ENCODE peak calls at places on chromosome 5, in nine cellular contexts. One of them, this sample, is unnamed.

GRCh38 chr5:23064710-23065109 is 211.6 kb upstream of the CDH12 start:
- DNase-seq in IMR-90: no peak
- DNase-seq in cardiac fibroblast: no peak
- DNase-seq in lung: no peak
- DNase-seq in heart left ventricle: no peak
- DNase-seq in cardiac muscle cell: no peak
- DNase-seq in keratinocyte: no peak
- DNase-seq in neural progenitor cell: no peak
- DNase-seq in NB4: no peak
- DNase-seq in this sample: no peak

GRCh38 chr5:173591300-173591622 is 25.2 kb downstream of the BOD1 start:
- DNase-seq in keratinocyte: no peak
- DNase-seq in lung: no peak
- DNase-seq in NB4: no peak
- DNase-seq in heart left ventricle: no peak
- DNase-seq in IMR-90: no peak
- DNase-seq in cardiac muscle cell: no peak
- DNase-seq in neural progenitor cell: no peak
- DNase-seq in cardiac fibroblast: no peak
- DNase-seq in this sample: no peak

GRCh38 chr5:176780951-176781350 is 29.4 kb upstream of the UNC5A start:
- DNase-seq in cardiac fibroblast: no peak
- DNase-seq in cardiac muscle cell: no peak
- DNase-seq in lung: no peak
- DNase-seq in heart left ventricle: no peak
- DNase-seq in IMR-90: no peak
- DNase-seq in keratinocyte: no peak
- DNase-seq in neural progenitor cell: no peak
- DNase-seq in NB4: no peak
- DNase-seq in this sample: no peak

GRCh38 chr5:165393839-165394238 is 1888.4 kb downstream of the MAT2B start:
- DNase-seq in NB4: peak
- DNase-seq in cardiac muscle cell: no peak
- DNase-seq in cardiac fibroblast: no peak
- DNase-seq in lung: no peak
- DNase-seq in IMR-90: no peak
- DNase-seq in keratinocyte: no peak
- DNase-seq in neural progenitor cell: no peak
- DNase-seq in heart left ventricle: no peak
- DNase-seq in this sample: no peak

GRCh38 chr5:123401320-123401719 is 21.9 kb downstream of the CEP120 start:
- DNase-seq in heart left ventricle: no peak
- DNase-seq in keratinocyte: no peak
- DNase-seq in lung: no peak
- DNase-seq in NB4: no peak
- DNase-seq in cardiac fibroblast: no peak
- DNase-seq in neural progenitor cell: no peak
- DNase-seq in IMR-90: no peak
- DNase-seq in cardiac muscle cell: no peak
- DNase-seq in this sample: no peak

GRCh38 chr5:53399921-53400697 is 80.3 kb upstream of the FST start:
- DNase-seq in IMR-90: no peak
- DNase-seq in lung: no peak
- DNase-seq in heart left ventricle: no peak
- DNase-seq in keratinocyte: no peak
- DNase-seq in cardiac fibroblast: peak
- DNase-seq in NB4: no peak
- DNase-seq in neural progenitor cell: no peak
- DNase-seq in cardiac muscle cell: no peak
- DNase-seq in this sample: no peak

GRCh38 chr5:158451203-158451982 is 592.4 kb upstream of the CLINT1 start:
- DNase-seq in NB4: no peak
- DNase-seq in neural progenitor cell: peak
- DNase-seq in heart left ventricle: peak
- DNase-seq in cardiac muscle cell: peak
- DNase-seq in cardiac fibroblast: peak
- DNase-seq in IMR-90: peak
- DNase-seq in keratinocyte: no peak
- DNase-seq in lung: no peak
- DNase-seq in this sample: peak

GRCh38 chr5:113336975-113337374 is 97.8 kb downstream of the TSSK1B start:
- DNase-seq in cardiac fibroblast: peak
- DNase-seq in heart left ventricle: peak
- DNase-seq in cardiac muscle cell: peak
- DNase-seq in IMR-90: peak
- DNase-seq in keratinocyte: no peak
- DNase-seq in NB4: peak
- DNase-seq in lung: no peak
- DNase-seq in neural progenitor cell: peak
- DNase-seq in this sample: no peak

GRCh38 chr5:38208782-38209378 is 49.5 kb upstream of the EGFLAM start:
- DNase-seq in neural progenitor cell: peak
- DNase-seq in cardiac muscle cell: peak
- DNase-seq in IMR-90: peak
- DNase-seq in NB4: peak
- DNase-seq in cardiac fibroblast: peak
- DNase-seq in lung: no peak
- DNase-seq in keratinocyte: peak
- DNase-seq in heart left ventricle: peak
- DNase-seq in this sample: no peak
- TF ChIP-seq CTCF in neural progenitor cell: peak
- TF ChIP-seq CTCF in cardiac muscle cell: peak
- TF ChIP-seq CTCF in IMR-90: peak
- TF ChIP-seq CTCF in NB4: peak
- TF ChIP-seq CTCF in cardiac fibroblast: peak
- TF ChIP-seq CTCF in lung: no peak
- TF ChIP-seq CTCF in keratinocyte: peak
- TF ChIP-seq CTCF in heart left ventricle: peak
- TF ChIP-seq CTCF in this sample: peak

DNA sequence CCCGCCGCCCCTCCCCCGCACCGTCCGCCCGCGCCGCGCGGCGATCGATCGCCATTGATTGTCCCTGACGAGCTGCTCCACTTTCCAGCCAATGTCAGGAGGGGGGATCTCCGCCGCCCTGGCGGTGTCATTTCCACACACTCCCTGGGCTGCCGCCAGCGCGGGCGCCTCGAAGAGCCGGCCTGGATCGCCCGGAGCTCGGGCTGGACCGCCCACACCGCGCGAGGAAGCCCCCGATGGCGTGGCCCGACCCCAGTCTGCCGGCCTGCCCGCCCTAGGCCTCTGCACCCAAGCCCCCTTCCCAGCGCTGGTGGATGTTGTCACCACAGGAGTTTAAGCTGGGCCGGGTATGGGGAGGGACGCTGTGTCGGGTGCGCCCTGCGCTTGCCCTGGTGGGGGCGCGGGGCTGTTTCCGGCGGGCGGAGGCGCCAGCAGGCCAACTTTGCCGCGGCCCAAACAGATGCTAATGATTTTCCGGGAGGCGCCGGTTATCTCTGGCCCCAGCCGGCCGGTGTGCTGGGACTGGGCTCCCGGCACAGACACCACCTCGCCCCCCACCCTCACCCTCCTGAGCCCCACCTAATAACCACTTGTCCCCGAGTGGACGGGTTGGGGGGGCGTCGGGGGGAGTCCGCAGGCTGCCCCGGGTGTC is 10.6 kb upstream of the CXXC5 start:
- DNase-seq in neural progenitor cell: peak
- DNase-seq in heart left ventricle: peak
- DNase-seq in keratinocyte: no peak
- DNase-seq in NB4: peak
- DNase-seq in IMR-90: peak
- DNase-seq in cardiac muscle cell: peak
- DNase-seq in lung: peak
- DNase-seq in cardiac fibroblast: peak
- DNase-seq in this sample: no peak
- H3K4me3 ChIP-seq in neural progenitor cell: peak
- H3K4me3 ChIP-seq in heart left ventricle: peak
- H3K4me3 ChIP-seq in keratinocyte: no peak
- H3K4me3 ChIP-seq in NB4: no peak
- H3K4me3 ChIP-seq in IMR-90: peak
- H3K4me3 ChIP-seq in cardiac muscle cell: peak
- H3K4me3 ChIP-seq in lung: no peak
- H3K4me3 ChIP-seq in cardiac fibroblast: peak
- H3K4me3 ChIP-seq in this sample: peak

GRCh38 chr5:41338276-41338675 is 124.9 kb upstream of the C6 start:
- DNase-seq in IMR-90: peak
- DNase-seq in neural progenitor cell: no peak
- DNase-seq in NB4: no peak
- DNase-seq in heart left ventricle: no peak
- DNase-seq in keratinocyte: no peak
- DNase-seq in cardiac fibroblast: peak
- DNase-seq in cardiac muscle cell: peak
- DNase-seq in lung: no peak
- DNase-seq in this sample: no peak
- TF ChIP-seq CTCF in IMR-90: peak
- TF ChIP-seq CTCF in neural progenitor cell: no peak
- TF ChIP-seq CTCF in NB4: no peak
- TF ChIP-seq CTCF in heart left ventricle: no peak
- TF ChIP-seq CTCF in keratinocyte: no peak
- TF ChIP-seq CTCF in cardiac fibroblast: peak
- TF ChIP-seq CTCF in cardiac muscle cell: no peak
- TF ChIP-seq CTCF in lung: no peak
- TF ChIP-seq CTCF in this sample: no peak

DNA sequence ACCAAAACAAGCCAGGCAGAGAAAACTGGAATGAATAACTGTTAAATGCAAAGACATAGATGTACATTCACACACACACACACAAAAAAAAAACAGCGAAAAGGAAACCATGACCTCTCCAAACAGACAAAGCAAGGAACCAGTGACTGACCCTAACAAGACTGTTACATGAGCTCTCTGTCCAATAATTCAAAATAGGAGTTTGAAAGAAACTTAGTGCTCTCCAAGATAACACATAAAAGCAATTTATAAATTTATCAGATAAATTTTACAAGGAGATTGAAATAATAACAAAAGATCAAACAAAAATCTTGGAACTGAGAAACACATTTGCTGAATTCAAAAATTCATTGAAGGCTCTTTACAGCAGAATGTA is 423.5 kb upstream of the RGMB start:
- DNase-seq in heart left ventricle: no peak
- DNase-seq in keratinocyte: no peak
- DNase-seq in NB4: no peak
- DNase-seq in IMR-90: no peak
- DNase-seq in cardiac muscle cell: no peak
- DNase-seq in lung: no peak
- DNase-seq in cardiac fibroblast: no peak
- DNase-seq in neural progenitor cell: no peak
- DNase-seq in this sample: no peak
- H3K4me3 ChIP-seq in heart left ventricle: no peak
- H3K4me3 ChIP-seq in keratinocyte: no peak
- H3K4me3 ChIP-seq in NB4: no peak
- H3K4me3 ChIP-seq in IMR-90: no peak
- H3K4me3 ChIP-seq in cardiac muscle cell: no peak
- H3K4me3 ChIP-seq in lung: no peak
- H3K4me3 ChIP-seq in cardiac fibroblast: no peak
- H3K4me3 ChIP-seq in neural progenitor cell: no peak
- H3K4me3 ChIP-seq in this sample: no peak

GRCh38 chr5:64209353-64209752 is 43.7 kb downstream of the RNF180 start:
- DNase-seq in keratinocyte: no peak
- DNase-seq in cardiac muscle cell: no peak
- DNase-seq in neural progenitor cell: no peak
- DNase-seq in heart left ventricle: no peak
- DNase-seq in NB4: no peak
- DNase-seq in cardiac fibroblast: no peak
- DNase-seq in lung: no peak
- DNase-seq in IMR-90: no peak
- DNase-seq in this sample: no peak

GRCh38 chr5:64210866-64211265 is 45.2 kb downstream of the RNF180 start:
- DNase-seq in IMR-90: peak
- DNase-seq in NB4: no peak
- DNase-seq in neural progenitor cell: no peak
- DNase-seq in cardiac fibroblast: peak
- DNase-seq in cardiac muscle cell: peak
- DNase-seq in heart left ventricle: no peak
- DNase-seq in lung: no peak
- DNase-seq in keratinocyte: peak
- DNase-seq in this sample: peak

GRCh38 chr5:64213568-64213967 is 47.9 kb downstream of the RNF180 start:
- DNase-seq in lung: no peak
- DNase-seq in heart left ventricle: no peak
- DNase-seq in IMR-90: no peak
- DNase-seq in cardiac fibroblast: no peak
- DNase-seq in keratinocyte: no peak
- DNase-seq in NB4: no peak
- DNase-seq in cardiac muscle cell: no peak
- DNase-seq in neural progenitor cell: no peak
- DNase-seq in this sample: no peak

GRCh38 chr5:64206653-64207052 is 41.0 kb downstream of the RNF180 start:
- DNase-seq in heart left ventricle: no peak
- DNase-seq in cardiac fibroblast: no peak
- DNase-seq in keratinocyte: no peak
- DNase-seq in neural progenitor cell: peak
- DNase-seq in cardiac muscle cell: no peak
- DNase-seq in IMR-90: no peak
- DNase-seq in NB4: no peak
- DNase-seq in lung: no peak
- DNase-seq in this sample: no peak

DNA sequence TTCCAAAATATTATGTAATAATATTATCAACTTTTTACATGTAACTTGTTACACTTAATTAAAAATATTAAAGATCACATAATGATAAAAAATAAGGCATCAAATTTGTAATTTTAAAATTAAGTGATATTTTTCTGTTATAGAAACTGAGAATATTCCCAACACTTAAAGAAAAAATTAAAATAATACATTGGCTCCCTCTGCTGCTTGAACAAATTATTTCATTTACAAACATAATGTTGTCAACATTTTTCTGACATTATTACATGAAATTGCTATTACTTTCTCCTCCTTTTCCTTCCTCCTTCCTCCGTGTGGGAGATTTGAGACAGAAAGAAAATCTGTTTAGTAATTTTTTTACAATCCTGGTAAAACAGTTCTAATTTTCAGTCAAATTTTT is 42.3 kb downstream of the RNF180 start:
- DNase-seq in cardiac fibroblast: peak
- DNase-seq in cardiac muscle cell: peak
- DNase-seq in lung: no peak
- DNase-seq in keratinocyte: no peak
- DNase-seq in heart left ventricle: no peak
- DNase-seq in neural progenitor cell: no peak
- DNase-seq in IMR-90: peak
- DNase-seq in NB4: peak
- DNase-seq in this sample: no peak
- TF ChIP-seq CTCF in cardiac fibroblast: no peak
- TF ChIP-seq CTCF in cardiac muscle cell: peak
- TF ChIP-seq CTCF in lung: no peak
- TF ChIP-seq CTCF in keratinocyte: no peak
- TF ChIP-seq CTCF in heart left ventricle: peak
- TF ChIP-seq CTCF in neural progenitor cell: peak
- TF ChIP-seq CTCF in IMR-90: peak
- TF ChIP-seq CTCF in NB4: no peak
- TF ChIP-seq CTCF in this sample: peak

DNA sequence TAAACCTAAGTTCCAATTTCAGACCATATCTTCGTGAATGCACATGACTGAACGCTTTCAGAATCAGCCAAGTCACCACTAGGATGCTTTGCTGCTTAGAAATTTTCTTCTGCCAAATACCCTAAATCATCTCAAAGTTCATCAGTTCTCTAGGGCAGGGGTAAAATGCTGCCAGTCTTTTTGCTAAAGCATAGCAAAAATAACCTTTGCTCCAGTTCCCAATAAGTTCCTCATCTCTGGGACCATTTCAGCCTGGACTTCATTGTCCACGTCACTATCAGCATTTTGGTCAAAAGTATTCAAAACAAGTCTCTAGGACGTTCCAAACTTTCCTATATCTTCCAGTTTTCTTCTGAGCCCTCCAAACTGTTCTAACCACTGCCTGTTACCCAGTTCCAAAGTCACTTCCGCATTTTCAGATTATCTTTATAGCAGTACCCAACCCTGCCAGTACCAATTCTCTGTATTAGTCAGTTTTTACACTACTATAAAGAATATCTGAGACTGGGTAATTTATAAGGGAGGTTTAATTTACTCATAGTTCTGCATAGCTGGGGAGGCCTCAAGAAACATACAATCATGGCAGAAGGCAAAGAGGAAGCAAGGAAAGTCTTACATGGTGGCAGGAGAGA is 74.8 kb downstream of the NR3C1 start:
- DNase-seq in cardiac muscle cell: no peak
- DNase-seq in lung: no peak
- DNase-seq in heart left ventricle: no peak
- DNase-seq in keratinocyte: no peak
- DNase-seq in IMR-90: no peak
- DNase-seq in cardiac fibroblast: no peak
- DNase-seq in NB4: no peak
- DNase-seq in neural progenitor cell: no peak
- DNase-seq in this sample: no peak
- H3K4me3 ChIP-seq in cardiac muscle cell: no peak
- H3K4me3 ChIP-seq in lung: no peak
- H3K4me3 ChIP-seq in heart left ventricle: no peak
- H3K4me3 ChIP-seq in keratinocyte: no peak
- H3K4me3 ChIP-seq in IMR-90: no peak
- H3K4me3 ChIP-seq in cardiac fibroblast: no peak
- H3K4me3 ChIP-seq in NB4: no peak
- H3K4me3 ChIP-seq in neural progenitor cell: no peak
- H3K4me3 ChIP-seq in this sample: no peak